ENCODE peak calls at places on chromosomes 2 and 18, in ten cellular contexts. U is heart left ventricle, X is adrenal gland, H is Peyer's patch, T is tibial nerve, K is thyroid gland, V is upper lobe of left lung, J is K562, C is body of pancreas, D is prostate gland. R is an unnamed sample.

GRCh38 chr18:50424877-50425690 is 50.2 kb downstream of the SKA1 start:
- DNase-seq in U (peak; percentile 85), X (peak; percentile 96), H (no peak), T (no peak), K (peak; percentile 8), V (peak; percentile 38), J (peak; percentile 93), C (peak; percentile 98), D (no peak), R (no peak)

GRCh38 chr2:19652811-19653210 is 249.0 kb downstream of the TTC32 start:
- DNase-seq in U (no peak), X (no peak), H (no peak), T (no peak), K (no peak), V (no peak), J (no peak), C (no peak), D (no peak), R (no peak)

GRCh38 chr2:189552991-189553404 is 27.6 kb downstream of the SLC40A1 start:
- DNase-seq in U (no peak), X (no peak), H (no peak), T (no peak), K (no peak), V (no peak), J (no peak), C (no peak), D (no peak), R (no peak)

GRCh38 chr2:208010501-208010900 is 14.8 kb downstream of the PLEKHM3 start:
- DNase-seq in U (no peak), X (no peak), H (no peak), T (no peak), K (no peak), V (no peak), J (no peak), C (no peak), D (no peak), R (no peak)

GRCh38 chr2:46305767-46306166 is 8.6 kb downstream of the EPAS1 start:
- DNase-seq in U (no peak), X (no peak), H (no peak), T (no peak), K (no peak), V (no peak), J (no peak), C (no peak), D (no peak), R (no peak)

GRCh38 chr2:182360012-182360662 is 66.7 kb downstream of the PDE1A start:
- DNase-seq in U (peak; percentile 41), X (peak; percentile 17), H (no peak), T (no peak), K (no peak), V (peak; percentile 24), J (no peak), C (peak; percentile 72), D (no peak), R (peak; percentile 51)

GRCh38 chr18:24189007-24189528 is 50.2 kb downstream of the CABYR start:
- DNase-seq in U (no peak), X (no peak), H (no peak), T (no peak), K (no peak), V (no peak), J (no peak), C (no peak), D (no peak), R (no peak)

GRCh38 chr18:79797518-79798345 is at the start of gene KCNG2:
- DNase-seq in U (no peak), X (no peak), H (peak; percentile 60), T (no peak), K (peak; percentile 20), V (no peak), J (no peak), C (no peak), D (no peak), R (no peak)

GRCh38 chr2:220876074-220876824 is 695.9 kb downstream of the EPHA4 start:
- DNase-seq in U (no peak), X (no peak), H (no peak), T (no peak), K (no peak), V (no peak), J (no peak), C (no peak), D (no peak), R (no peak)

GRCh38 chr18:37565985-37566478 is 434 bp upstream of the CELF4 start:
- DNase-seq in U (peak; percentile 58), X (peak; percentile 42), H (peak; percentile 52), T (no peak), K (peak; percentile 58), V (no peak), J (no peak), C (peak; percentile 65), D (peak; percentile 42), R (no peak)

GRCh38 chr18:44564922-44565321 is 115.8 kb upstream of the SETBP1 start:
- DNase-seq in U (no peak), X (no peak), H (no peak), T (no peak), K (peak; percentile 17), V (no peak), J (no peak), C (no peak), D (peak; percentile 24), R (no peak)

GRCh38 chr18:68449292-68449691 is 265.6 kb downstream of the TMX3 start:
- DNase-seq in U (no peak), X (no peak), H (no peak), T (no peak), K (no peak), V (no peak), J (no peak), C (no peak), D (no peak), R (no peak)

GRCh38 chr2:137939026-137939425 is 25.2 kb upstream of the HNMT start:
- DNase-seq in U (no peak), X (no peak), H (no peak), T (no peak), K (no peak), V (no peak), J (no peak), C (no peak), D (no peak), R (no peak)

GRCh38 chr2:234290671-234291070 is 206.2 kb downstream of the ARL4C start:
- DNase-seq in U (peak; percentile 36), X (peak; percentile 30), H (no peak), T (no peak), K (peak; percentile 13), V (peak; percentile 58), J (no peak), C (peak; percentile 24), D (no peak), R (peak; percentile 60)

GRCh38 chr2:233117811-233118480 is 57.8 kb downstream of the INPP5D start:
- DNase-seq in U (no peak), X (no peak), H (no peak), T (no peak), K (no peak), V (no peak), J (no peak), C (no peak), D (no peak), R (no peak)

GRCh38 chr2:237171396-237171795 is 85.7 kb downstream of the COPS8 start:
- DNase-seq in U (no peak), X (peak; percentile 37), H (no peak), T (no peak), K (no peak), V (no peak), J (no peak), C (peak; percentile 19), D (peak; percentile 19), R (no peak)
- TF ChIP-seq CTCF in U (peak; percentile 26), X (peak; percentile 45), H (no peak), T (peak; percentile 47), K (no peak), V (no peak), J (no peak), C (peak; percentile 24), D (no peak), R (peak; percentile 3)

DNA sequence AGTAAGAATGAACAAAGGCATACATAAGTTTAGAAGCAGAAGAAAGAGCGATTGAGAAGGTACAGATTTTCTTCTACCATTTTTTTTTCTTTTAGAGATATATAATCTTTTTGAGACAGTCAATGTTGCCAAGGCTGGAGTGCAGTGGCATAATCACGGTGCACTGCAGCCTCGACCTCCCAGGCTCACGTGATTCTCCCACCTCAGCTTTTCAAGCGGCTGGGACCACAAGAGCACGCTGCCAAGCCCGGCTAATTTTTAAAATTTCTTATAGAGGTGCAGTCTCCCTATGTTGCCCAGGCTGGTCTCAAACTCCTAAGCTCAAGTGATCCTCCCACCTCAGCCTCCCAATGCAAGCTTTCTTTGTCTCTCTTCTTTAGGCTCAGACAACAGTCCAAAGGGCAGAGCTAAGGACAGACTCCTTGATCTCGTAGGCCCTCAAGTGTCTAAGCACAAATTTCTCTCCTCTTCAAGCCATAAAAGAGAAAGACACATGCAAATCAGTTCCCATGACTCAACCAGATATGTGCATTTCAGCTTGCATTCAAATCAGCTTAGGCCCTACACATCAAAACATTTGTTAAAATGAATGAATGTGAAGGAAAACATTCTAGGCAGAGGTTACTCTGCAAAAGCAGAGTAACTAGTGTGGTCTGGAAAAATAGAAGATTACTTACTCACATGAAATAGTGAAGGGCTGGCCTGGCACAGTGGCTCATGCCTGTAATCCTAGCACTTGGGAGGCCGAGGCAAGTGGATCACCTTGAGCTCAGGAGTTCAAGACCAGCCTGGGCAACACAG is 18.0 kb downstream of the ITSN2 start:
- DNase-seq in U (no peak), X (no peak), H (no peak), T (no peak), K (no peak), V (no peak), J (no peak), C (no peak), D (no peak), R (no peak)
- TF ChIP-seq POLR2A in U (no peak), X (no peak), H (no peak), T (no peak), K (no peak), V (no peak), J (no peak), C (no peak), D (no peak), R (no peak)

DNA sequence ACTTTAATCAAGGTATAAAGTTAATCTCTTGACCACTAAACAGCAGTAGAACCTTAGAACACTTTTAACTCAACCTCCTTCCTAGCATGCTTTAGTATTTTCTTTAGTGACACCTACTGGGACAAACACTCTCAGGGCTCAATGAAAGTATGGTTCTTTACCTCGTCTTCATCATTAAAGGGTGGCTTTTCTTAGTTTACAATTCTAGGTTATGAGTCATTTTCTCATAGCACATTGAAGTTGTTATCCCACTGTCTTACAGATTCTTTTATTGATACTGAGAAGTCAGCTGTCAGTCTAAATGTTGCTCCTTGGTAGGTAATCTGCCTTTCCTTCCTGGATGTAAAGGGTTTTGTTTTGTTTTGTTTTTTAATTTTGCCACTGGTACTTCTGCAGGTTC is 38.0 kb downstream of the SIGLEC15 start:
- DNase-seq in U (no peak), X (no peak), H (no peak), T (no peak), K (no peak), V (no peak), J (no peak), C (no peak), D (no peak), R (no peak)
- TF ChIP-seq CTCF in U (no peak), X (no peak), H (no peak), T (no peak), K (no peak), V (no peak), J (no peak), C (no peak), D (no peak), R (no peak)

DNA sequence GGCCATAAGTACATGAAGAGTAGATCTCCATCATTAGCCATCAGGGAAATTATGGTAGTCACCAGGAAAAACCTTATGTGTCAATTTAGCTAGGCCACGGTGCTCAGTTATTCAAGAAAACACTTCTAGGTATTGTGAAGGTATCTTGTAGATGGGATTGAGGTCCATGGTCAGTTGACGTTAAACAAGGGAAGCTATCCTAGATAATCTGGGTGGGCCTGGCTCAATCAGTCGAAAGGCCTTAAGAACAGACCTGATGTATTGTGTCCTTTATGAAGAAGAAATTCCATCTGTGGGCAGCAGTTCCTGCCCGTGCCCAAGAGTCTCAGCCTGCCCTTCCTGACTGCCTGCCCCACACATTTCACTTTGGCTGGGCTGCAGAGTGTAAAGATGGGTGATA is 16.7 kb upstream of the CNGA3 start:
- DNase-seq in U (no peak), X (no peak), H (no peak), T (no peak), K (no peak), V (no peak), J (no peak), C (no peak), D (no peak), R (no peak)
- TF ChIP-seq POLR2A in U (no peak), X (no peak), H (no peak), T (no peak), K (no peak), V (no peak), J (no peak), C (no peak), D (no peak), R (no peak)